ENCODE peak calls at places on chromosome 6, in four cellular contexts. X is T-helper 1 cell, L is globus pallidus, J is lung. B is an unnamed sample.

GRCh38 chr6:134512946-134513345 is 195.0 kb upstream of the SGK1 start:
- DNase-seq in X (no peak), L (peak; percentile 85), J (no peak), B (no peak)

GRCh38 chr6:34229877-34230276 is 6.8 kb upstream of the HMGA1 start:
- DNase-seq in X (no peak), L (no peak), J (no peak), B (no peak)

GRCh38 chr6:154433477-154434241 is 76.8 kb downstream of the CNKSR3 start:
- DNase-seq in X (no peak), L (no peak), J (no peak), B (no peak)

GRCh38 chr6:24925661-24926060 is 10.1 kb downstream of the RIPOR2 start:
- DNase-seq in X (no peak), L (no peak), J (no peak), B (no peak)

GRCh38 chr6:150527100-150527499 is 72.6 kb upstream of the PLEKHG1 start:
- DNase-seq in X (no peak), L (no peak), J (no peak), B (no peak)

GRCh38 chr6:111872521-111873177 is 603 bp downstream of the FYN start:
- DNase-seq in X (peak; percentile 65), L (peak; percentile 53), J (no peak), B (no peak)

GRCh38 chr6:101465871-101466270 is 72.4 kb downstream of the GRIK2 start:
- DNase-seq in X (no peak), L (no peak), J (no peak), B (no peak)

GRCh38 chr6:151690303-151690702 is 117.2 kb upstream of the ESR1 start:
- DNase-seq in X (no peak), L (peak; percentile 15), J (no peak), B (no peak)

GRCh38 chr6:9543649-9544048 is 871.2 kb downstream of the TFAP2A start:
- DNase-seq in X (no peak), L (no peak), J (no peak), B (no peak)

GRCh38 chr6:164013480-164014208 is 599.1 kb downstream of the QKI start:
- DNase-seq in X (no peak), L (no peak), J (no peak), B (no peak)

GRCh38 chr6:6861346-6861745 is 246.4 kb upstream of the RREB1 start:
- DNase-seq in X (no peak), L (no peak), J (no peak), B (no peak)

GRCh38 chr6:24492475-24492874 is 2.3 kb upstream of the ALDH5A1 start:
- DNase-seq in X (no peak), L (no peak), J (no peak), B (no peak)

B was measured in NT2/D1.